ENCODE peak calls at places on chromosomes 16 and 17, in ten cellular contexts. One of them, this sample, is unnamed.

GRCh38 chr17:14297161-14297851 is 3.6 kb upstream of the HS3ST3B1 start:
- DNase-seq in activated T-helper 1 cell treated with anti-CD3 and anti-CD28 coated beads, Interleukin-12 subunit alpha, Interleukin-12 subunit beta, Interleukin-2, Interleukin-4 antibody, amounts not matched to agents 30 ng/mL and 10 ng/mL and 1 ng/mL, durations not matched to agents 14 hours and 24 hours and 36 hours: peak
- DNase-seq in MCF 10A: no peak
- DNase-seq in skeletal muscle cell: no peak
- DNase-seq in NCI-H1092 treated with DMSO at 0.1 percent for 48 hours: no peak
- DNase-seq in endothelial cell: peak
- DNase-seq in stimulated activated naive B cell treated with anti-CD40 and anti-IgM and Interleukin-4, amounts not matched to agents 10 μg/mL and 1 μg/mL and 100 μg/mL, for 72 hours: peak
- DNase-seq in EH: peak
- DNase-seq in heart right ventricle: no peak
- DNase-seq in SW 1271: no peak
- DNase-seq in this sample: no peak

GRCh38 chr16:87132361-87133014 is 184.7 kb downstream of the C16orf95 start:
- DNase-seq in skeletal muscle cell: peak
- DNase-seq in MCF 10A: no peak
- DNase-seq in activated T-helper 1 cell treated with anti-CD3 and anti-CD28 coated beads, Interleukin-12 subunit alpha, Interleukin-12 subunit beta, Interleukin-2, Interleukin-4 antibody, amounts not matched to agents 30 ng/mL and 10 ng/mL and 1 ng/mL, durations not matched to agents 14 hours and 24 hours and 36 hours: no peak
- DNase-seq in heart right ventricle: no peak
- DNase-seq in stimulated activated naive B cell treated with anti-CD40 and anti-IgM and Interleukin-4, amounts not matched to agents 10 μg/mL and 1 μg/mL and 100 μg/mL, for 72 hours: no peak
- DNase-seq in NCI-H1092 treated with DMSO at 0.1 percent for 48 hours: no peak
- DNase-seq in endothelial cell: no peak
- DNase-seq in EH: peak
- DNase-seq in SW 1271: no peak
- DNase-seq in this sample: no peak

GRCh38 chr16:69566437-69567030 is 768 bp downstream of the NFAT5 start:
- DNase-seq in EH: peak
- DNase-seq in skeletal muscle cell: peak
- DNase-seq in endothelial cell: peak
- DNase-seq in heart right ventricle: peak
- DNase-seq in stimulated activated naive B cell treated with anti-CD40 and anti-IgM and Interleukin-4, amounts not matched to agents 10 μg/mL and 1 μg/mL and 100 μg/mL, for 72 hours: peak
- DNase-seq in NCI-H1092 treated with DMSO at 0.1 percent for 48 hours: no peak
- DNase-seq in activated T-helper 1 cell treated with anti-CD3 and anti-CD28 coated beads, Interleukin-12 subunit alpha, Interleukin-12 subunit beta, Interleukin-2, Interleukin-4 antibody, amounts not matched to agents 30 ng/mL and 10 ng/mL and 1 ng/mL, durations not matched to agents 14 hours and 24 hours and 36 hours: peak
- DNase-seq in MCF 10A: no peak
- DNase-seq in SW 1271: peak
- DNase-seq in this sample: peak

GRCh38 chr16:49750341-49751011 is 105.4 kb downstream of the ZNF423 start:
- DNase-seq in EH: no peak
- DNase-seq in heart right ventricle: no peak
- DNase-seq in stimulated activated naive B cell treated with anti-CD40 and anti-IgM and Interleukin-4, amounts not matched to agents 10 μg/mL and 1 μg/mL and 100 μg/mL, for 72 hours: no peak
- DNase-seq in MCF 10A: peak
- DNase-seq in skeletal muscle cell: no peak
- DNase-seq in NCI-H1092 treated with DMSO at 0.1 percent for 48 hours: no peak
- DNase-seq in endothelial cell: no peak
- DNase-seq in activated T-helper 1 cell treated with anti-CD3 and anti-CD28 coated beads, Interleukin-12 subunit alpha, Interleukin-12 subunit beta, Interleukin-2, Interleukin-4 antibody, amounts not matched to agents 30 ng/mL and 10 ng/mL and 1 ng/mL, durations not matched to agents 14 hours and 24 hours and 36 hours: no peak
- DNase-seq in SW 1271: no peak
- DNase-seq in this sample: no peak

GRCh38 chr17:33560165-33560564 is 267.1 kb upstream of the ASIC2 start:
- DNase-seq in heart right ventricle: no peak
- DNase-seq in endothelial cell: no peak
- DNase-seq in SW 1271: no peak
- DNase-seq in activated T-helper 1 cell treated with anti-CD3 and anti-CD28 coated beads, Interleukin-12 subunit alpha, Interleukin-12 subunit beta, Interleukin-2, Interleukin-4 antibody, amounts not matched to agents 30 ng/mL and 10 ng/mL and 1 ng/mL, durations not matched to agents 14 hours and 24 hours and 36 hours: no peak
- DNase-seq in MCF 10A: no peak
- DNase-seq in skeletal muscle cell: no peak
- DNase-seq in EH: peak
- DNase-seq in NCI-H1092 treated with DMSO at 0.1 percent for 48 hours: no peak
- DNase-seq in stimulated activated naive B cell treated with anti-CD40 and anti-IgM and Interleukin-4, amounts not matched to agents 10 μg/mL and 1 μg/mL and 100 μg/mL, for 72 hours: no peak
- DNase-seq in this sample: no peak

GRCh38 chr16:785563-786535 is 2.3 kb downstream of the RPUSD1 start:
- DNase-seq in EH: peak
- DNase-seq in NCI-H1092 treated with DMSO at 0.1 percent for 48 hours: peak
- DNase-seq in endothelial cell: peak
- DNase-seq in stimulated activated naive B cell treated with anti-CD40 and anti-IgM and Interleukin-4, amounts not matched to agents 10 μg/mL and 1 μg/mL and 100 μg/mL, for 72 hours: peak
- DNase-seq in activated T-helper 1 cell treated with anti-CD3 and anti-CD28 coated beads, Interleukin-12 subunit alpha, Interleukin-12 subunit beta, Interleukin-2, Interleukin-4 antibody, amounts not matched to agents 30 ng/mL and 10 ng/mL and 1 ng/mL, durations not matched to agents 14 hours and 24 hours and 36 hours: peak
- DNase-seq in SW 1271: no peak
- DNase-seq in skeletal muscle cell: peak
- DNase-seq in MCF 10A: peak
- DNase-seq in heart right ventricle: peak
- DNase-seq in this sample: peak

GRCh38 chr17:42288078-42288984 is at the start of gene STAT5A:
- DNase-seq in heart right ventricle: peak
- DNase-seq in SW 1271: no peak
- DNase-seq in endothelial cell: peak
- DNase-seq in MCF 10A: peak
- DNase-seq in EH: peak
- DNase-seq in stimulated activated naive B cell treated with anti-CD40 and anti-IgM and Interleukin-4, amounts not matched to agents 10 μg/mL and 1 μg/mL and 100 μg/mL, for 72 hours: peak
- DNase-seq in activated T-helper 1 cell treated with anti-CD3 and anti-CD28 coated beads, Interleukin-12 subunit alpha, Interleukin-12 subunit beta, Interleukin-2, Interleukin-4 antibody, amounts not matched to agents 30 ng/mL and 10 ng/mL and 1 ng/mL, durations not matched to agents 14 hours and 24 hours and 36 hours: peak
- DNase-seq in skeletal muscle cell: peak
- DNase-seq in NCI-H1092 treated with DMSO at 0.1 percent for 48 hours: peak
- DNase-seq in this sample: peak

GRCh38 chr17:40015005-40015997 is at the start of gene CSF3:
- DNase-seq in stimulated activated naive B cell treated with anti-CD40 and anti-IgM and Interleukin-4, amounts not matched to agents 10 μg/mL and 1 μg/mL and 100 μg/mL, for 72 hours: no peak
- DNase-seq in endothelial cell: no peak
- DNase-seq in skeletal muscle cell: no peak
- DNase-seq in EH: no peak
- DNase-seq in activated T-helper 1 cell treated with anti-CD3 and anti-CD28 coated beads, Interleukin-12 subunit alpha, Interleukin-12 subunit beta, Interleukin-2, Interleukin-4 antibody, amounts not matched to agents 30 ng/mL and 10 ng/mL and 1 ng/mL, durations not matched to agents 14 hours and 24 hours and 36 hours: no peak
- DNase-seq in MCF 10A: peak
- DNase-seq in NCI-H1092 treated with DMSO at 0.1 percent for 48 hours: peak
- DNase-seq in SW 1271: no peak
- DNase-seq in heart right ventricle: no peak
- DNase-seq in this sample: peak

GRCh38 chr17:71327376-71328059 is 793.3 kb upstream of the SOX9 start:
- DNase-seq in activated T-helper 1 cell treated with anti-CD3 and anti-CD28 coated beads, Interleukin-12 subunit alpha, Interleukin-12 subunit beta, Interleukin-2, Interleukin-4 antibody, amounts not matched to agents 30 ng/mL and 10 ng/mL and 1 ng/mL, durations not matched to agents 14 hours and 24 hours and 36 hours: no peak
- DNase-seq in SW 1271: no peak
- DNase-seq in stimulated activated naive B cell treated with anti-CD40 and anti-IgM and Interleukin-4, amounts not matched to agents 10 μg/mL and 1 μg/mL and 100 μg/mL, for 72 hours: no peak
- DNase-seq in NCI-H1092 treated with DMSO at 0.1 percent for 48 hours: no peak
- DNase-seq in heart right ventricle: no peak
- DNase-seq in skeletal muscle cell: no peak
- DNase-seq in EH: peak
- DNase-seq in endothelial cell: no peak
- DNase-seq in MCF 10A: peak
- DNase-seq in this sample: no peak

GRCh38 chr16:4315185-4316102 is at the start of gene GLIS2:
- DNase-seq in EH: peak
- DNase-seq in stimulated activated naive B cell treated with anti-CD40 and anti-IgM and Interleukin-4, amounts not matched to agents 10 μg/mL and 1 μg/mL and 100 μg/mL, for 72 hours: no peak
- DNase-seq in MCF 10A: peak
- DNase-seq in endothelial cell: peak
- DNase-seq in activated T-helper 1 cell treated with anti-CD3 and anti-CD28 coated beads, Interleukin-12 subunit alpha, Interleukin-12 subunit beta, Interleukin-2, Interleukin-4 antibody, amounts not matched to agents 30 ng/mL and 10 ng/mL and 1 ng/mL, durations not matched to agents 14 hours and 24 hours and 36 hours: no peak
- DNase-seq in heart right ventricle: peak
- DNase-seq in NCI-H1092 treated with DMSO at 0.1 percent for 48 hours: peak
- DNase-seq in skeletal muscle cell: peak
- DNase-seq in SW 1271: no peak
- DNase-seq in this sample: peak

GRCh38 chr16:68936729-68937631 is 93.6 kb downstream of the TANGO6 start:
- DNase-seq in skeletal muscle cell: no peak
- DNase-seq in EH: peak
- DNase-seq in SW 1271: no peak
- DNase-seq in heart right ventricle: no peak
- DNase-seq in stimulated activated naive B cell treated with anti-CD40 and anti-IgM and Interleukin-4, amounts not matched to agents 10 μg/mL and 1 μg/mL and 100 μg/mL, for 72 hours: no peak
- DNase-seq in MCF 10A: peak
- DNase-seq in NCI-H1092 treated with DMSO at 0.1 percent for 48 hours: no peak
- DNase-seq in endothelial cell: no peak
- DNase-seq in activated T-helper 1 cell treated with anti-CD3 and anti-CD28 coated beads, Interleukin-12 subunit alpha, Interleukin-12 subunit beta, Interleukin-2, Interleukin-4 antibody, amounts not matched to agents 30 ng/mL and 10 ng/mL and 1 ng/mL, durations not matched to agents 14 hours and 24 hours and 36 hours: no peak
- DNase-seq in this sample: no peak

GRCh38 chr17:12282056-12282455 is 261.4 kb downstream of the MAP2K4 start:
- DNase-seq in stimulated activated naive B cell treated with anti-CD40 and anti-IgM and Interleukin-4, amounts not matched to agents 10 μg/mL and 1 μg/mL and 100 μg/mL, for 72 hours: no peak
- DNase-seq in NCI-H1092 treated with DMSO at 0.1 percent for 48 hours: no peak
- DNase-seq in skeletal muscle cell: peak
- DNase-seq in endothelial cell: no peak
- DNase-seq in SW 1271: no peak
- DNase-seq in EH: peak
- DNase-seq in MCF 10A: no peak
- DNase-seq in heart right ventricle: no peak
- DNase-seq in activated T-helper 1 cell treated with anti-CD3 and anti-CD28 coated beads, Interleukin-12 subunit alpha, Interleukin-12 subunit beta, Interleukin-2, Interleukin-4 antibody, amounts not matched to agents 30 ng/mL and 10 ng/mL and 1 ng/mL, durations not matched to agents 14 hours and 24 hours and 36 hours: no peak
- DNase-seq in this sample: no peak

GRCh38 chr16:17228048-17228707 is 242.6 kb downstream of the XYLT1 start:
- DNase-seq in skeletal muscle cell: no peak
- DNase-seq in SW 1271: no peak
- DNase-seq in MCF 10A: no peak
- DNase-seq in EH: no peak
- DNase-seq in endothelial cell: no peak
- DNase-seq in stimulated activated naive B cell treated with anti-CD40 and anti-IgM and Interleukin-4, amounts not matched to agents 10 μg/mL and 1 μg/mL and 100 μg/mL, for 72 hours: no peak
- DNase-seq in activated T-helper 1 cell treated with anti-CD3 and anti-CD28 coated beads, Interleukin-12 subunit alpha, Interleukin-12 subunit beta, Interleukin-2, Interleukin-4 antibody, amounts not matched to agents 30 ng/mL and 10 ng/mL and 1 ng/mL, durations not matched to agents 14 hours and 24 hours and 36 hours: no peak
- DNase-seq in NCI-H1092 treated with DMSO at 0.1 percent for 48 hours: no peak
- DNase-seq in heart right ventricle: no peak
- DNase-seq in this sample: no peak

GRCh38 chr16:69322343-69322742 is 8.0 kb downstream of the PDF start:
- DNase-seq in heart right ventricle: no peak
- DNase-seq in SW 1271: no peak
- DNase-seq in NCI-H1092 treated with DMSO at 0.1 percent for 48 hours: no peak
- DNase-seq in activated T-helper 1 cell treated with anti-CD3 and anti-CD28 coated beads, Interleukin-12 subunit alpha, Interleukin-12 subunit beta, Interleukin-2, Interleukin-4 antibody, amounts not matched to agents 30 ng/mL and 10 ng/mL and 1 ng/mL, durations not matched to agents 14 hours and 24 hours and 36 hours: no peak
- DNase-seq in EH: no peak
- DNase-seq in endothelial cell: no peak
- DNase-seq in skeletal muscle cell: no peak
- DNase-seq in stimulated activated naive B cell treated with anti-CD40 and anti-IgM and Interleukin-4, amounts not matched to agents 10 μg/mL and 1 μg/mL and 100 μg/mL, for 72 hours: no peak
- DNase-seq in MCF 10A: no peak
- DNase-seq in this sample: no peak

GRCh38 chr16:19116711-19117449 is 3.1 kb downstream of the ITPRIPL2 start:
- DNase-seq in NCI-H1092 treated with DMSO at 0.1 percent for 48 hours: no peak
- DNase-seq in heart right ventricle: no peak
- DNase-seq in skeletal muscle cell: no peak
- DNase-seq in SW 1271: no peak
- DNase-seq in activated T-helper 1 cell treated with anti-CD3 and anti-CD28 coated beads, Interleukin-12 subunit alpha, Interleukin-12 subunit beta, Interleukin-2, Interleukin-4 antibody, amounts not matched to agents 30 ng/mL and 10 ng/mL and 1 ng/mL, durations not matched to agents 14 hours and 24 hours and 36 hours: no peak
- DNase-seq in stimulated activated naive B cell treated with anti-CD40 and anti-IgM and Interleukin-4, amounts not matched to agents 10 μg/mL and 1 μg/mL and 100 μg/mL, for 72 hours: no peak
- DNase-seq in MCF 10A: peak
- DNase-seq in endothelial cell: no peak
- DNase-seq in EH: peak
- DNase-seq in this sample: no peak

GRCh38 chr17:2853111-2853721 is 57.0 kb downstream of the RAP1GAP2 start:
- DNase-seq in endothelial cell: peak
- DNase-seq in MCF 10A: peak
- DNase-seq in EH: peak
- DNase-seq in SW 1271: no peak
- DNase-seq in skeletal muscle cell: no peak
- DNase-seq in stimulated activated naive B cell treated with anti-CD40 and anti-IgM and Interleukin-4, amounts not matched to agents 10 μg/mL and 1 μg/mL and 100 μg/mL, for 72 hours: no peak
- DNase-seq in activated T-helper 1 cell treated with anti-CD3 and anti-CD28 coated beads, Interleukin-12 subunit alpha, Interleukin-12 subunit beta, Interleukin-2, Interleukin-4 antibody, amounts not matched to agents 30 ng/mL and 10 ng/mL and 1 ng/mL, durations not matched to agents 14 hours and 24 hours and 36 hours: peak
- DNase-seq in heart right ventricle: peak
- DNase-seq in NCI-H1092 treated with DMSO at 0.1 percent for 48 hours: no peak
- DNase-seq in this sample: no peak

GRCh38 chr17:20121359-20122235 is 112.4 kb downstream of the SPECC1 start:
- DNase-seq in SW 1271: peak
- DNase-seq in heart right ventricle: peak
- DNase-seq in skeletal muscle cell: no peak
- DNase-seq in EH: peak
- DNase-seq in NCI-H1092 treated with DMSO at 0.1 percent for 48 hours: peak
- DNase-seq in stimulated activated naive B cell treated with anti-CD40 and anti-IgM and Interleukin-4, amounts not matched to agents 10 μg/mL and 1 μg/mL and 100 μg/mL, for 72 hours: peak
- DNase-seq in activated T-helper 1 cell treated with anti-CD3 and anti-CD28 coated beads, Interleukin-12 subunit alpha, Interleukin-12 subunit beta, Interleukin-2, Interleukin-4 antibody, amounts not matched to agents 30 ng/mL and 10 ng/mL and 1 ng/mL, durations not matched to agents 14 hours and 24 hours and 36 hours: peak
- DNase-seq in MCF 10A: peak
- DNase-seq in endothelial cell: peak
- DNase-seq in this sample: peak

GRCh38 chr17:75490953-75491649 is 24.2 kb downstream of the CASKIN2 start:
- DNase-seq in NCI-H1092 treated with DMSO at 0.1 percent for 48 hours: no peak
- DNase-seq in heart right ventricle: no peak
- DNase-seq in SW 1271: no peak
- DNase-seq in EH: no peak
- DNase-seq in MCF 10A: no peak
- DNase-seq in endothelial cell: no peak
- DNase-seq in stimulated activated naive B cell treated with anti-CD40 and anti-IgM and Interleukin-4, amounts not matched to agents 10 μg/mL and 1 μg/mL and 100 μg/mL, for 72 hours: no peak
- DNase-seq in skeletal muscle cell: no peak
- DNase-seq in activated T-helper 1 cell treated with anti-CD3 and anti-CD28 coated beads, Interleukin-12 subunit alpha, Interleukin-12 subunit beta, Interleukin-2, Interleukin-4 antibody, amounts not matched to agents 30 ng/mL and 10 ng/mL and 1 ng/mL, durations not matched to agents 14 hours and 24 hours and 36 hours: no peak
- DNase-seq in this sample: no peak

GRCh38 chr17:80477647-80478478 is 1.5 kb upstream of the NPTX1 start:
- DNase-seq in MCF 10A: no peak
- DNase-seq in stimulated activated naive B cell treated with anti-CD40 and anti-IgM and Interleukin-4, amounts not matched to agents 10 μg/mL and 1 μg/mL and 100 μg/mL, for 72 hours: no peak
- DNase-seq in endothelial cell: peak
- DNase-seq in heart right ventricle: peak
- DNase-seq in NCI-H1092 treated with DMSO at 0.1 percent for 48 hours: peak
- DNase-seq in EH: peak
- DNase-seq in activated T-helper 1 cell treated with anti-CD3 and anti-CD28 coated beads, Interleukin-12 subunit alpha, Interleukin-12 subunit beta, Interleukin-2, Interleukin-4 antibody, amounts not matched to agents 30 ng/mL and 10 ng/mL and 1 ng/mL, durations not matched to agents 14 hours and 24 hours and 36 hours: no peak
- DNase-seq in SW 1271: no peak
- DNase-seq in skeletal muscle cell: no peak
- DNase-seq in this sample: peak

GRCh38 chr16:57998484-57998883 is 2.0 kb downstream of the ZNF319 start:
- DNase-seq in stimulated activated naive B cell treated with anti-CD40 and anti-IgM and Interleukin-4, amounts not matched to agents 10 μg/mL and 1 μg/mL and 100 μg/mL, for 72 hours: no peak
- DNase-seq in endothelial cell: no peak
- DNase-seq in NCI-H1092 treated with DMSO at 0.1 percent for 48 hours: no peak
- DNase-seq in heart right ventricle: no peak
- DNase-seq in MCF 10A: peak
- DNase-seq in skeletal muscle cell: no peak
- DNase-seq in activated T-helper 1 cell treated with anti-CD3 and anti-CD28 coated beads, Interleukin-12 subunit alpha, Interleukin-12 subunit beta, Interleukin-2, Interleukin-4 antibody, amounts not matched to agents 30 ng/mL and 10 ng/mL and 1 ng/mL, durations not matched to agents 14 hours and 24 hours and 36 hours: peak
- DNase-seq in EH: no peak
- DNase-seq in SW 1271: no peak
- DNase-seq in this sample: no peak

GRCh38 chr17:81527591-81528383 is at the start of gene FSCN2:
- DNase-seq in EH: peak
- DNase-seq in stimulated activated naive B cell treated with anti-CD40 and anti-IgM and Interleukin-4, amounts not matched to agents 10 μg/mL and 1 μg/mL and 100 μg/mL, for 72 hours: no peak
- DNase-seq in MCF 10A: no peak
- DNase-seq in NCI-H1092 treated with DMSO at 0.1 percent for 48 hours: no peak
- DNase-seq in heart right ventricle: no peak
- DNase-seq in SW 1271: no peak
- DNase-seq in endothelial cell: no peak
- DNase-seq in skeletal muscle cell: no peak
- DNase-seq in activated T-helper 1 cell treated with anti-CD3 and anti-CD28 coated beads, Interleukin-12 subunit alpha, Interleukin-12 subunit beta, Interleukin-2, Interleukin-4 antibody, amounts not matched to agents 30 ng/mL and 10 ng/mL and 1 ng/mL, durations not matched to agents 14 hours and 24 hours and 36 hours: no peak
- DNase-seq in this sample: no peak

GRCh38 chr17:39663688-39664580 is 1.2 kb upstream of the TCAP start:
- DNase-seq in NCI-H1092 treated with DMSO at 0.1 percent for 48 hours: no peak
- DNase-seq in skeletal muscle cell: no peak
- DNase-seq in activated T-helper 1 cell treated with anti-CD3 and anti-CD28 coated beads, Interleukin-12 subunit alpha, Interleukin-12 subunit beta, Interleukin-2, Interleukin-4 antibody, amounts not matched to agents 30 ng/mL and 10 ng/mL and 1 ng/mL, durations not matched to agents 14 hours and 24 hours and 36 hours: no peak
- DNase-seq in SW 1271: no peak
- DNase-seq in EH: peak
- DNase-seq in endothelial cell: peak
- DNase-seq in stimulated activated naive B cell treated with anti-CD40 and anti-IgM and Interleukin-4, amounts not matched to agents 10 μg/mL and 1 μg/mL and 100 μg/mL, for 72 hours: no peak
- DNase-seq in heart right ventricle: no peak
- DNase-seq in MCF 10A: no peak
- DNase-seq in this sample: no peak

GRCh38 chr17:48804936-48805411 is 12.1 kb downstream of the TTLL6 start:
- DNase-seq in MCF 10A: peak
- DNase-seq in skeletal muscle cell: no peak
- DNase-seq in NCI-H1092 treated with DMSO at 0.1 percent for 48 hours: peak
- DNase-seq in heart right ventricle: peak
- DNase-seq in SW 1271: no peak
- DNase-seq in EH: peak
- DNase-seq in endothelial cell: peak
- DNase-seq in activated T-helper 1 cell treated with anti-CD3 and anti-CD28 coated beads, Interleukin-12 subunit alpha, Interleukin-12 subunit beta, Interleukin-2, Interleukin-4 antibody, amounts not matched to agents 30 ng/mL and 10 ng/mL and 1 ng/mL, durations not matched to agents 14 hours and 24 hours and 36 hours: peak
- DNase-seq in stimulated activated naive B cell treated with anti-CD40 and anti-IgM and Interleukin-4, amounts not matched to agents 10 μg/mL and 1 μg/mL and 100 μg/mL, for 72 hours: peak
- DNase-seq in this sample: peak

GRCh38 chr17:39485555-39485954 is 24.3 kb downstream of the CDK12 start:
- DNase-seq in NCI-H1092 treated with DMSO at 0.1 percent for 48 hours: no peak
- DNase-seq in SW 1271: peak
- DNase-seq in endothelial cell: no peak
- DNase-seq in stimulated activated naive B cell treated with anti-CD40 and anti-IgM and Interleukin-4, amounts not matched to agents 10 μg/mL and 1 μg/mL and 100 μg/mL, for 72 hours: no peak
- DNase-seq in activated T-helper 1 cell treated with anti-CD3 and anti-CD28 coated beads, Interleukin-12 subunit alpha, Interleukin-12 subunit beta, Interleukin-2, Interleukin-4 antibody, amounts not matched to agents 30 ng/mL and 10 ng/mL and 1 ng/mL, durations not matched to agents 14 hours and 24 hours and 36 hours: no peak
- DNase-seq in skeletal muscle cell: peak
- DNase-seq in MCF 10A: peak
- DNase-seq in heart right ventricle: no peak
- DNase-seq in EH: peak
- DNase-seq in this sample: no peak

GRCh38 chr16:27199747-27200146 is 3.6 kb upstream of the KDM8 start:
- DNase-seq in EH: peak
- DNase-seq in SW 1271: no peak
- DNase-seq in skeletal muscle cell: no peak
- DNase-seq in heart right ventricle: no peak
- DNase-seq in stimulated activated naive B cell treated with anti-CD40 and anti-IgM and Interleukin-4, amounts not matched to agents 10 μg/mL and 1 μg/mL and 100 μg/mL, for 72 hours: peak
- DNase-seq in activated T-helper 1 cell treated with anti-CD3 and anti-CD28 coated beads, Interleukin-12 subunit alpha, Interleukin-12 subunit beta, Interleukin-2, Interleukin-4 antibody, amounts not matched to agents 30 ng/mL and 10 ng/mL and 1 ng/mL, durations not matched to agents 14 hours and 24 hours and 36 hours: peak
- DNase-seq in MCF 10A: no peak
- DNase-seq in endothelial cell: no peak
- DNase-seq in NCI-H1092 treated with DMSO at 0.1 percent for 48 hours: no peak
- DNase-seq in this sample: no peak

GRCh38 chr17:80497726-80498241 is 21.4 kb upstream of the NPTX1 start:
- DNase-seq in stimulated activated naive B cell treated with anti-CD40 and anti-IgM and Interleukin-4, amounts not matched to agents 10 μg/mL and 1 μg/mL and 100 μg/mL, for 72 hours: no peak
- DNase-seq in EH: no peak
- DNase-seq in endothelial cell: no peak
- DNase-seq in NCI-H1092 treated with DMSO at 0.1 percent for 48 hours: no peak
- DNase-seq in MCF 10A: no peak
- DNase-seq in activated T-helper 1 cell treated with anti-CD3 and anti-CD28 coated beads, Interleukin-12 subunit alpha, Interleukin-12 subunit beta, Interleukin-2, Interleukin-4 antibody, amounts not matched to agents 30 ng/mL and 10 ng/mL and 1 ng/mL, durations not matched to agents 14 hours and 24 hours and 36 hours: no peak
- DNase-seq in heart right ventricle: no peak
- DNase-seq in SW 1271: no peak
- DNase-seq in skeletal muscle cell: no peak
- DNase-seq in this sample: no peak

GRCh38 chr16:4486126-4486893 is 10.1 kb downstream of the HMOX2 start:
- DNase-seq in endothelial cell: no peak
- DNase-seq in activated T-helper 1 cell treated with anti-CD3 and anti-CD28 coated beads, Interleukin-12 subunit alpha, Interleukin-12 subunit beta, Interleukin-2, Interleukin-4 antibody, amounts not matched to agents 30 ng/mL and 10 ng/mL and 1 ng/mL, durations not matched to agents 14 hours and 24 hours and 36 hours: no peak
- DNase-seq in SW 1271: no peak
- DNase-seq in heart right ventricle: peak
- DNase-seq in skeletal muscle cell: no peak
- DNase-seq in NCI-H1092 treated with DMSO at 0.1 percent for 48 hours: no peak
- DNase-seq in MCF 10A: no peak
- DNase-seq in stimulated activated naive B cell treated with anti-CD40 and anti-IgM and Interleukin-4, amounts not matched to agents 10 μg/mL and 1 μg/mL and 100 μg/mL, for 72 hours: no peak
- DNase-seq in EH: no peak
- DNase-seq in this sample: no peak

GRCh38 chr17:77628035-77628434 is 330.5 kb upstream of the TNRC6C start:
- DNase-seq in NCI-H1092 treated with DMSO at 0.1 percent for 48 hours: no peak
- DNase-seq in heart right ventricle: no peak
- DNase-seq in MCF 10A: no peak
- DNase-seq in stimulated activated naive B cell treated with anti-CD40 and anti-IgM and Interleukin-4, amounts not matched to agents 10 μg/mL and 1 μg/mL and 100 μg/mL, for 72 hours: no peak
- DNase-seq in EH: no peak
- DNase-seq in activated T-helper 1 cell treated with anti-CD3 and anti-CD28 coated beads, Interleukin-12 subunit alpha, Interleukin-12 subunit beta, Interleukin-2, Interleukin-4 antibody, amounts not matched to agents 30 ng/mL and 10 ng/mL and 1 ng/mL, durations not matched to agents 14 hours and 24 hours and 36 hours: no peak
- DNase-seq in SW 1271: no peak
- DNase-seq in skeletal muscle cell: no peak
- DNase-seq in endothelial cell: no peak
- DNase-seq in this sample: no peak